ENCODE peak calls at places on chromosomes 16 and 17, in four cellular contexts. C, E, X and L are unnamed samples.

GRCh38 chr16:63789603-63790002 is 1332.3 kb downstream of the CDH11 start:
- DNase-seq in C (no peak), E (no peak), X (no peak), L (peak)

GRCh38 chr16:50655558-50656055 is 25.5 kb downstream of the SNX20 start:
- DNase-seq in C (no peak), E (no peak), X (no peak), L (no peak)

GRCh38 chr17:74840989-74841666 is 18.6 kb downstream of the GRIN2C start:
- DNase-seq in C (no peak), E (no peak), X (peak), L (peak)

GRCh38 chr16:78842950-78843349 is 743.5 kb downstream of the WWOX start:
- DNase-seq in C (no peak), E (no peak), X (no peak), L (no peak)

GRCh38 chr16:50265260-50265659 is 1.1 kb upstream of the ADCY7 start:
- DNase-seq in C (peak), E (no peak), X (no peak), L (peak)

GRCh38 chr16:67001726-67002125 is 13.3 kb downstream of the CES4A start:
- DNase-seq in C (no peak), E (no peak), X (no peak), L (no peak)

GRCh38 chr17:56136316-56136715 is 17.0 kb upstream of the ANKFN1 start:
- DNase-seq in C (no peak), E (no peak), X (no peak), L (no peak)

GRCh38 chr17:48636177-48637018 is 10.2 kb upstream of the HOXB9 start:
- DNase-seq in C (peak), E (peak), X (no peak), L (peak)

GRCh38 chr16:2163211-2163881 is 7.8 kb downstream of the TRAF7 start:
- DNase-seq in C (no peak), E (no peak), X (no peak), L (no peak)

GRCh38 chr17:5825717-5826330 is 241.5 kb upstream of the NLRP1 start:
- DNase-seq in C (no peak), E (no peak), X (no peak), L (no peak)

GRCh38 chr16:53224932-53225533 is 170.2 kb downstream of the CHD9 start:
- DNase-seq in C (no peak), E (no peak), X (no peak), L (no peak)

GRCh38 chr17:34692932-34693331 is 113.5 kb downstream of the TMEM132E start:
- DNase-seq in C (no peak), E (no peak), X (no peak), L (no peak)

GRCh38 chr16:14957576-14958322 is 17.1 kb upstream of the PDXDC1 start:
- DNase-seq in C (no peak), E (no peak), X (no peak), L (no peak)

GRCh38 chr17:35214192-35214591 is 20.0 kb upstream of the SLC35G3 start:
- DNase-seq in C (peak), E (no peak), X (no peak), L (no peak)

GRCh38 chr16:67055712-67056487 is 27.0 kb downstream of the CBFB start:
- DNase-seq in C (peak), E (no peak), X (no peak), L (no peak)

GRCh38 chr16:11140466-11140865 is 115.5 kb downstream of the SOCS1 start:
- DNase-seq in C (no peak), E (no peak), X (no peak), L (no peak)

GRCh38 chr16:84759061-84759460 is 59.3 kb downstream of the USP10 start:
- DNase-seq in C (no peak), E (no peak), X (no peak), L (no peak)